ENCODE peak calls at places on chromosome 3, in eight cellular contexts. One of them, this sample, is unnamed.

GRCh38 chr3:102224171-102224570 is 210.6 kb upstream of the ZPLD1 start:
- DNase-seq in RKO: peak
- DNase-seq in MM.1S: peak
- DNase-seq in fibroblast of mammary gland: peak
- DNase-seq in GM12865: peak
- DNase-seq in stimulated activated CD4-positive, alpha-beta T cell treated with anti-CD3 and anti-CD28 coated beads, Interleukin-2, amount 100 ng/mL, for 4 hours: no peak
- DNase-seq in CD4-positive, alpha-beta memory T cell: no peak
- DNase-seq in EH: peak
- DNase-seq in this sample: no peak

GRCh38 chr3:169812124-169812843 is 386 bp upstream of the LRRIQ4 start:
- DNase-seq in RKO: peak
- DNase-seq in MM.1S: peak
- DNase-seq in fibroblast of mammary gland: peak
- DNase-seq in GM12865: peak
- DNase-seq in stimulated activated CD4-positive, alpha-beta T cell treated with anti-CD3 and anti-CD28 coated beads, Interleukin-2, amount 100 ng/mL, for 4 hours: peak
- DNase-seq in CD4-positive, alpha-beta memory T cell: peak
- DNase-seq in EH: peak
- DNase-seq in this sample: no peak

GRCh38 chr3:113541519-113541918 is 9.2 kb downstream of the SIDT1 start:
- DNase-seq in RKO: no peak
- DNase-seq in MM.1S: no peak
- DNase-seq in fibroblast of mammary gland: no peak
- DNase-seq in GM12865: no peak
- DNase-seq in stimulated activated CD4-positive, alpha-beta T cell treated with anti-CD3 and anti-CD28 coated beads, Interleukin-2, amount 100 ng/mL, for 4 hours: no peak
- DNase-seq in CD4-positive, alpha-beta memory T cell: no peak
- DNase-seq in EH: no peak
- DNase-seq in this sample: no peak

GRCh38 chr3:50243552-50243895 is 7.5 kb downstream of the GNAI2 start:
- DNase-seq in RKO: no peak
- DNase-seq in MM.1S: no peak
- DNase-seq in fibroblast of mammary gland: no peak
- DNase-seq in GM12865: no peak
- DNase-seq in stimulated activated CD4-positive, alpha-beta T cell treated with anti-CD3 and anti-CD28 coated beads, Interleukin-2, amount 100 ng/mL, for 4 hours: no peak
- DNase-seq in CD4-positive, alpha-beta memory T cell: no peak
- DNase-seq in EH: no peak
- DNase-seq in this sample: no peak

GRCh38 chr3:50213383-50213782 is 8.3 kb downstream of the SLC38A3 start:
- DNase-seq in RKO: no peak
- DNase-seq in MM.1S: no peak
- DNase-seq in fibroblast of mammary gland: no peak
- DNase-seq in GM12865: no peak
- DNase-seq in stimulated activated CD4-positive, alpha-beta T cell treated with anti-CD3 and anti-CD28 coated beads, Interleukin-2, amount 100 ng/mL, for 4 hours: no peak
- DNase-seq in CD4-positive, alpha-beta memory T cell: no peak
- DNase-seq in EH: no peak
- DNase-seq in this sample: no peak

GRCh38 chr3:15341030-15341726 is 8.8 kb upstream of the SH3BP5 start:
- DNase-seq in RKO: no peak
- DNase-seq in MM.1S: no peak
- DNase-seq in fibroblast of mammary gland: no peak
- DNase-seq in GM12865: no peak
- DNase-seq in stimulated activated CD4-positive, alpha-beta T cell treated with anti-CD3 and anti-CD28 coated beads, Interleukin-2, amount 100 ng/mL, for 4 hours: no peak
- DNase-seq in CD4-positive, alpha-beta memory T cell: no peak
- DNase-seq in EH: no peak
- DNase-seq in this sample: no peak

GRCh38 chr3:14452676-14453367 is 50.4 kb downstream of the SLC6A6 start:
- DNase-seq in RKO: no peak
- DNase-seq in MM.1S: no peak
- DNase-seq in fibroblast of mammary gland: peak
- DNase-seq in GM12865: no peak
- DNase-seq in stimulated activated CD4-positive, alpha-beta T cell treated with anti-CD3 and anti-CD28 coated beads, Interleukin-2, amount 100 ng/mL, for 4 hours: no peak
- DNase-seq in CD4-positive, alpha-beta memory T cell: no peak
- DNase-seq in EH: peak
- DNase-seq in this sample: peak

GRCh38 chr3:50165388-50166308 is 10.5 kb downstream of the SEMA3F start:
- DNase-seq in RKO: no peak
- DNase-seq in MM.1S: no peak
- DNase-seq in fibroblast of mammary gland: peak
- DNase-seq in GM12865: no peak
- DNase-seq in stimulated activated CD4-positive, alpha-beta T cell treated with anti-CD3 and anti-CD28 coated beads, Interleukin-2, amount 100 ng/mL, for 4 hours: no peak
- DNase-seq in CD4-positive, alpha-beta memory T cell: no peak
- DNase-seq in EH: peak
- DNase-seq in this sample: no peak

GRCh38 chr3:52225452-52226228 is at the start of gene TLR9:
- DNase-seq in RKO: no peak
- DNase-seq in MM.1S: peak
- DNase-seq in fibroblast of mammary gland: no peak
- DNase-seq in GM12865: peak
- DNase-seq in stimulated activated CD4-positive, alpha-beta T cell treated with anti-CD3 and anti-CD28 coated beads, Interleukin-2, amount 100 ng/mL, for 4 hours: no peak
- DNase-seq in CD4-positive, alpha-beta memory T cell: no peak
- DNase-seq in EH: no peak
- DNase-seq in this sample: no peak

GRCh38 chr3:124818398-124819150 is 68.6 kb downstream of the ITGB5 start:
- DNase-seq in RKO: no peak
- DNase-seq in MM.1S: no peak
- DNase-seq in fibroblast of mammary gland: peak
- DNase-seq in GM12865: no peak
- DNase-seq in stimulated activated CD4-positive, alpha-beta T cell treated with anti-CD3 and anti-CD28 coated beads, Interleukin-2, amount 100 ng/mL, for 4 hours: no peak
- DNase-seq in CD4-positive, alpha-beta memory T cell: no peak
- DNase-seq in EH: peak
- DNase-seq in this sample: no peak

GRCh38 chr3:124780767-124781485 is 50.7 kb downstream of the UMPS start:
- DNase-seq in RKO: no peak
- DNase-seq in MM.1S: no peak
- DNase-seq in fibroblast of mammary gland: peak
- DNase-seq in GM12865: peak
- DNase-seq in stimulated activated CD4-positive, alpha-beta T cell treated with anti-CD3 and anti-CD28 coated beads, Interleukin-2, amount 100 ng/mL, for 4 hours: no peak
- DNase-seq in CD4-positive, alpha-beta memory T cell: no peak
- DNase-seq in EH: peak
- DNase-seq in this sample: peak

GRCh38 chr3:112000971-112001370 is 2.2 kb downstream of the TAGLN3 start:
- DNase-seq in RKO: no peak
- DNase-seq in MM.1S: no peak
- DNase-seq in fibroblast of mammary gland: no peak
- DNase-seq in GM12865: no peak
- DNase-seq in stimulated activated CD4-positive, alpha-beta T cell treated with anti-CD3 and anti-CD28 coated beads, Interleukin-2, amount 100 ng/mL, for 4 hours: no peak
- DNase-seq in CD4-positive, alpha-beta memory T cell: no peak
- DNase-seq in EH: no peak
- DNase-seq in this sample: no peak

GRCh38 chr3:24850245-24850644 is 355.6 kb upstream of the THRB start:
- DNase-seq in RKO: no peak
- DNase-seq in MM.1S: no peak
- DNase-seq in fibroblast of mammary gland: no peak
- DNase-seq in GM12865: no peak
- DNase-seq in stimulated activated CD4-positive, alpha-beta T cell treated with anti-CD3 and anti-CD28 coated beads, Interleukin-2, amount 100 ng/mL, for 4 hours: no peak
- DNase-seq in CD4-positive, alpha-beta memory T cell: no peak
- DNase-seq in EH: no peak
- DNase-seq in this sample: no peak

GRCh38 chr3:132726341-132726823 is 4.2 kb upstream of the NPHP3 start:
- DNase-seq in RKO: peak
- DNase-seq in MM.1S: peak
- DNase-seq in fibroblast of mammary gland: peak
- DNase-seq in GM12865: peak
- DNase-seq in stimulated activated CD4-positive, alpha-beta T cell treated with anti-CD3 and anti-CD28 coated beads, Interleukin-2, amount 100 ng/mL, for 4 hours: no peak
- DNase-seq in CD4-positive, alpha-beta memory T cell: peak
- DNase-seq in EH: peak
- DNase-seq in this sample: no peak

GRCh38 chr3:27978440-27978839 is 256.3 kb upstream of the EOMES start:
- DNase-seq in RKO: no peak
- DNase-seq in MM.1S: no peak
- DNase-seq in fibroblast of mammary gland: peak
- DNase-seq in GM12865: no peak
- DNase-seq in stimulated activated CD4-positive, alpha-beta T cell treated with anti-CD3 and anti-CD28 coated beads, Interleukin-2, amount 100 ng/mL, for 4 hours: no peak
- DNase-seq in CD4-positive, alpha-beta memory T cell: no peak
- DNase-seq in EH: no peak
- DNase-seq in this sample: no peak

GRCh38 chr3:150370129-150370602 is 37.9 kb upstream of the TSC22D2 start:
- DNase-seq in RKO: peak
- DNase-seq in MM.1S: no peak
- DNase-seq in fibroblast of mammary gland: peak
- DNase-seq in GM12865: no peak
- DNase-seq in stimulated activated CD4-positive, alpha-beta T cell treated with anti-CD3 and anti-CD28 coated beads, Interleukin-2, amount 100 ng/mL, for 4 hours: no peak
- DNase-seq in CD4-positive, alpha-beta memory T cell: no peak
- DNase-seq in EH: peak
- DNase-seq in this sample: no peak

GRCh38 chr3:172132159-172132586 is 92.8 kb downstream of the FNDC3B start:
- DNase-seq in RKO: no peak
- DNase-seq in MM.1S: no peak
- DNase-seq in fibroblast of mammary gland: no peak
- DNase-seq in GM12865: peak
- DNase-seq in stimulated activated CD4-positive, alpha-beta T cell treated with anti-CD3 and anti-CD28 coated beads, Interleukin-2, amount 100 ng/mL, for 4 hours: no peak
- DNase-seq in CD4-positive, alpha-beta memory T cell: peak
- DNase-seq in EH: no peak
- DNase-seq in this sample: no peak

GRCh38 chr3:100682056-100682853 is 27.0 kb upstream of the TFG start:
- DNase-seq in RKO: no peak
- DNase-seq in MM.1S: no peak
- DNase-seq in fibroblast of mammary gland: no peak
- DNase-seq in GM12865: no peak
- DNase-seq in stimulated activated CD4-positive, alpha-beta T cell treated with anti-CD3 and anti-CD28 coated beads, Interleukin-2, amount 100 ng/mL, for 4 hours: no peak
- DNase-seq in CD4-positive, alpha-beta memory T cell: no peak
- DNase-seq in EH: peak
- DNase-seq in this sample: no peak

GRCh38 chr3:131033480-131034080 is 6.9 kb downstream of the NEK11 start:
- DNase-seq in RKO: peak
- DNase-seq in MM.1S: peak
- DNase-seq in fibroblast of mammary gland: peak
- DNase-seq in GM12865: peak
- DNase-seq in stimulated activated CD4-positive, alpha-beta T cell treated with anti-CD3 and anti-CD28 coated beads, Interleukin-2, amount 100 ng/mL, for 4 hours: no peak
- DNase-seq in CD4-positive, alpha-beta memory T cell: peak
- DNase-seq in EH: peak
- DNase-seq in this sample: no peak

GRCh38 chr3:148023994-148024393 is 614.8 kb downstream of the ZIC1 start:
- DNase-seq in RKO: no peak
- DNase-seq in MM.1S: no peak
- DNase-seq in fibroblast of mammary gland: peak
- DNase-seq in GM12865: no peak
- DNase-seq in stimulated activated CD4-positive, alpha-beta T cell treated with anti-CD3 and anti-CD28 coated beads, Interleukin-2, amount 100 ng/mL, for 4 hours: no peak
- DNase-seq in CD4-positive, alpha-beta memory T cell: no peak
- DNase-seq in EH: peak
- DNase-seq in this sample: no peak

GRCh38 chr3:107670991-107671390 is 148.2 kb downstream of the BBX start:
- DNase-seq in RKO: no peak
- DNase-seq in MM.1S: no peak
- DNase-seq in fibroblast of mammary gland: peak
- DNase-seq in GM12865: no peak
- DNase-seq in stimulated activated CD4-positive, alpha-beta T cell treated with anti-CD3 and anti-CD28 coated beads, Interleukin-2, amount 100 ng/mL, for 4 hours: no peak
- DNase-seq in CD4-positive, alpha-beta memory T cell: no peak
- DNase-seq in EH: no peak
- DNase-seq in this sample: no peak

GRCh38 chr3:10577521-10577920 is 72.1 kb upstream of the ATP2B2 start:
- DNase-seq in RKO: no peak
- DNase-seq in MM.1S: no peak
- DNase-seq in fibroblast of mammary gland: no peak
- DNase-seq in GM12865: no peak
- DNase-seq in stimulated activated CD4-positive, alpha-beta T cell treated with anti-CD3 and anti-CD28 coated beads, Interleukin-2, amount 100 ng/mL, for 4 hours: no peak
- DNase-seq in CD4-positive, alpha-beta memory T cell: no peak
- DNase-seq in EH: no peak
- DNase-seq in this sample: no peak

GRCh38 chr3:28940530-28940929 is 340.3 kb upstream of the RBMS3 start:
- DNase-seq in RKO: no peak
- DNase-seq in MM.1S: peak
- DNase-seq in fibroblast of mammary gland: peak
- DNase-seq in GM12865: peak
- DNase-seq in stimulated activated CD4-positive, alpha-beta T cell treated with anti-CD3 and anti-CD28 coated beads, Interleukin-2, amount 100 ng/mL, for 4 hours: no peak
- DNase-seq in CD4-positive, alpha-beta memory T cell: no peak
- DNase-seq in EH: peak
- DNase-seq in this sample: no peak

GRCh38 chr3:135989247-135989646 is 23.7 kb downstream of the PPP2R3A start:
- DNase-seq in RKO: no peak
- DNase-seq in MM.1S: no peak
- DNase-seq in fibroblast of mammary gland: peak
- DNase-seq in GM12865: no peak
- DNase-seq in stimulated activated CD4-positive, alpha-beta T cell treated with anti-CD3 and anti-CD28 coated beads, Interleukin-2, amount 100 ng/mL, for 4 hours: no peak
- DNase-seq in CD4-positive, alpha-beta memory T cell: no peak
- DNase-seq in EH: peak
- DNase-seq in this sample: no peak

GRCh38 chr3:76859596-76859995 is 180.3 kb upstream of the ROBO2 start:
- DNase-seq in RKO: peak
- DNase-seq in MM.1S: no peak
- DNase-seq in fibroblast of mammary gland: no peak
- DNase-seq in GM12865: no peak
- DNase-seq in stimulated activated CD4-positive, alpha-beta T cell treated with anti-CD3 and anti-CD28 coated beads, Interleukin-2, amount 100 ng/mL, for 4 hours: no peak
- DNase-seq in CD4-positive, alpha-beta memory T cell: no peak
- DNase-seq in EH: no peak
- DNase-seq in this sample: no peak

This sample was measured in suprapubic skin.